ENCODE peak calls at places on chromosomes 4 and X, in ten cellular contexts. A, T, M, R, G, F, I, V, K and E are unnamed samples.

GRCh38 chr4:140790765-140791164 is 34.6 kb upstream of the TBC1D9 start:
- DNase-seq in F (peak; percentile 51), I (no peak), G (no peak), K (no peak), R (peak; percentile 49), T (peak; percentile 71), V (peak; percentile 85), M (no peak), A (no peak), E (no peak)

GRCh38 chr4:57945298-57945697 is 835.1 kb upstream of the IGFBP7 start:
- DNase-seq in M (no peak), V (no peak), I (no peak), R (no peak), F (no peak), G (no peak), K (no peak), T (no peak), A (no peak), E (no peak)

GRCh38 chr4:71553605-71554004 is 214.8 kb downstream of the SLC4A4 start:
- DNase-seq in V (no peak), R (no peak), I (no peak), T (no peak), G (peak; percentile 2), M (peak; percentile 61), K (peak; percentile 9), A (peak; percentile 24), F (peak; percentile 68), E (no peak)

GRCh38 chr4:182126096-182126495 is 117.1 kb upstream of the TENM3 start:
- DNase-seq in G (no peak), A (no peak), K (no peak), F (peak; percentile 14), R (no peak), T (no peak), V (no peak), I (no peak), M (no peak), E (no peak)

GRCh38 chr4:38782452-38783108 is at the start of gene TLR10:
- DNase-seq in A (peak; percentile 64), T (no peak), G (peak; percentile 33), R (peak; percentile 56), K (peak; percentile 60), I (no peak), F (peak; percentile 59), M (peak; percentile 73), V (peak; percentile 77), E (peak; percentile 21)

GRCh38 chr4:39631700-39632079 is 7.0 kb downstream of the SMIM14 start:
- DNase-seq in K (no peak), R (no peak), G (no peak), I (no peak), F (no peak), V (no peak), T (no peak), A (no peak), M (no peak), E (no peak)

GRCh38 chr4:1763550-1764080 is 29.5 kb upstream of the FGFR3 start:
- DNase-seq in T (no peak), M (peak; percentile 47), A (no peak), G (peak; percentile 75), F (peak; percentile 51), K (peak; percentile 73), V (no peak), R (no peak), I (peak; percentile 31), E (no peak)

GRCh38 chrX:149570668-149571067 is 16.6 kb downstream of the MAGEA9B start:
- DNase-seq in K (no peak), V (no peak), G (no peak), T (no peak), F (peak; percentile 42), I (no peak), R (no peak), M (peak; percentile 65), A (no peak), E (no peak)

GRCh38 chr4:89829470-89830138 is 7.4 kb downstream of the SNCA start:
- DNase-seq in I (no peak), K (no peak), M (no peak), R (peak; percentile 48), V (peak; percentile 43), A (no peak), F (peak; percentile 43), T (no peak), G (no peak), E (no peak)
- TF ChIP-seq CTCF in I (no peak), K (no peak), M (no peak), R (no peak), V (no peak), A (no peak), F (no peak), T (no peak), G (no peak), E (no peak)

DNA sequence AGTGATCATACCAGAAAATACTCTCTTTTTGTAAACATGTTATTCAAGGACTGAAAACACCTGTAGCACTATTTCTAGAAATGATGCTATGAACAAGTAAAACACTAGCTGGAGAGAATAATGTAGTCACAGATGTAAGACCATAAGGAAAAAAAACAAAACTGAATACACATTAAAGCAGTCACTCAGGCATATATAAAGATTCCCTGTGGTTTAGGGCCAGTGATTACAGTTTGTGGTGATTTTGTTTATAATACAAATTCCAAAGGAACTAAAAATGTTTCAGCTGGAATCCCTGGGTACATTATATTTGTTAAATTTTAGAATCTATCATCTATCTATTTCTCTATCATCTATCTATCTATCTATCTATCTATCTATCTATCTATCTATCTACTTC is 777.8 kb upstream of the FRG1 start:
- DNase-seq in K (no peak), R (no peak), T (no peak), V (no peak), A (no peak), I (no peak), M (no peak), G (no peak), F (peak; percentile 51), E (no peak)
- H3K4me3 ChIP-seq in K (no peak overlapping the region), R (no peak overlapping the region), T (no peak overlapping the region), V (no peak overlapping the region), A (no peak overlapping the region), I (no peak overlapping the region), M (no peak overlapping the region), G (no peak overlapping the region), F (no peak overlapping the region), E (no peak overlapping the region)

DNA sequence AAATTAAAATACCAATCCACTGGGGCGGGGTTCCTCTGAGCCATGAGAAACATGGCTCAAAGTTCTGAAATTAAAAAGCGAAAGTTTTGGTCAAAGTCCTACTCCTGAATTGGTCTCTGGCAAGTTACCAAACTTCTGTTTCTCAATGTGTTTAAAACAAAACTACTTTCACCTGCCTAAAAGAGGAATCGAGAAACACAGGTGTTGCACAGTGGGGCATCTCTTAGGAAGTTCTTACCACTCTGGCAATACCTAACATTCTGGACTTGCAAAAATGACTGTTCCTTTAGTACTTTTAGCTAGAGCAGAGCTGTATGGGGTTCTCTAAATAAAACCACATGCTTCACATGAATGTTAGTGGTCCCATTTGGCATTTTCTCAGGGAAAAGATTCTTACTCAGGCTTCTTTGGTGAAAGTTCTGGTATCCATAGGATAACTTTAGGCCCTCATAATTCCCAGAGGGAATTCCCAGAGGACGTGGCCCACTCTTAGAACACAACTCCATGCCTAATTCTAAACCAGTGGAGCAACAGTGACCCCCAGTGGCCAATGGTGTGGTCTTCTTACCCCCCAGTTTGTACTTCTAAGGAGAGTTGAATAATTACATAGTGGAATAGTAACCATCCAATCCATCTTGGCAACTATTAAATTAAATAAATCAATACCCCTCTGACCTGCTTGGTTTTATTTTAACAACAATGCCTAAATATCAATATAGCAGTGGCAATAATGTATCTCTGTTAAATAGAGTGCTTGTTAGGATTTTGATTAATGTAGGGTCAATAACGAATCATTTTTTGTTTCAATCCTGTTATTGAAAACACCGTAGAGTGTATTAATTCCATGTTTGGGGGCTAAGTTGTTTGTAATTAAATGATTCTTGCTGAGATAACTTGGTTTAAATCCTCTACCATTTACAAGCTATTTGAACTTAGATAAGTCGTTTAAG is 21.9 kb downstream of the BMP3 start:
- DNase-seq in G (peak; percentile 56), A (peak; percentile 85), V (peak; percentile 65), F (peak; percentile 76), R (no peak), K (peak; percentile 69), M (peak; percentile 69), I (no peak), T (peak; percentile 66), E (no peak)
- TF ChIP-seq CTCF in G (peak; percentile 58), A (peak; percentile 82), V (peak; percentile 77), F (peak; percentile 88), R (no peak), K (peak; percentile 71), M (peak; percentile 69), I (peak; percentile 12), T (peak; percentile 68), E (peak; percentile 81)

DNA sequence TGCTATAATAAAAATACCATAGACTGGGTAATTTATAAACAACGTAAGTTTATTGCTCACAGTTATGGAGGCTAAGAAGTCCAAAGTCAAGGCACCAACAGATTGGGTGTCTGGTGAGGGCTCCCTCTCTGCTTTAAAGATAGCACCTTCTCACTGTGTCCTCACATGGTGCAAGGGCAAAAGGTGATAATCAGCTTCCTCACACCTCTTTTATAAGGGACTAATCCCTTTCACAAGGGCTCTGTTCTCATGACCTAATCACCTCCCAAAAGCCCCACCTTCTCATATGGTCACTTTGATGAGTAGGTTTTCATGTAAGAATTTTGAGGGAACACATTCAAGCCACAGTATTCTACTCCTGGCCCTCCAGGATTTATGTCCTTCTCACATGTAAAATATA is 641.7 kb upstream of the ATOH1 start:
- DNase-seq in R (no peak), F (no peak), M (no peak), V (no peak), G (no peak), A (no peak), K (no peak), T (no peak), I (no peak), E (no peak)
- H3K4me3 ChIP-seq in R (no peak overlapping the region), F (no peak overlapping the region), M (no peak overlapping the region), V (no peak overlapping the region), G (no peak overlapping the region), A (no peak overlapping the region), K (no peak overlapping the region), T (no peak overlapping the region), I (no peak overlapping the region), E (no peak overlapping the region)

DNA sequence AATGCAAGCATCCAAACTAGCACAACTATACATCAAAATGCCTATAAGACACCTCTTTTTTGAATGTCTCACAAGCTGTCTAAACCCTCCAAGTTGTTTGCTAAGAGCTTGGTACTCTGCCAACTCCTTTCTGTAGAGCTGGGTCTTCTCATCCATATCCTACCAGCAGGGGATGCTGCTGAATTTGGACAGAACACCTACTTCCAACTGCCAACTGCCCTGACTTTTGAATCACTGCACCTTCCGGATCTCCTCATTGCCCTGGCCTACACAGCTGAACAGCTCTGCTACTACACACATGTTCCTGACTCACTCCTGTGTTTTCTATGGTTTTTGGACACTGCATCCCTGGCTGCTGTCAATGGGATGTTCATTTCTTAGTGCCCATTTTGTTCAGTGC is 18.7 kb downstream of the FAM184B start:
- DNase-seq in M (peak; percentile 61), V (no peak), T (no peak), A (peak; percentile 17), G (no peak), K (peak; percentile 37), R (no peak), I (no peak), F (peak; percentile 44), E (peak; percentile 21)
- TF ChIP-seq CTCF in M (peak; percentile 39), V (no peak), T (peak; percentile 24), A (peak; percentile 45), G (no peak), K (peak; percentile 44), R (no peak), I (no peak), F (peak; percentile 35), E (peak; percentile 34)